ENCODE peak calls at places on chromosome 4, in five cellular contexts. B is H9, G is neuronal stem cell, D is IMR-90, K is H1. H is an unnamed sample.

GRCh38 chr4:56469489-56470210 is 2.2 kb downstream of the SRP72 start:
- DNase-seq in B (no peak), G (no peak), D (no peak), K (no peak), H (no peak)

GRCh38 chr4:41241919-41242318 is 14.8 kb upstream of the UCHL1 start:
- DNase-seq in B (no peak), G (no peak), D (no peak), K (no peak), H (no peak)

GRCh38 chr4:48360966-48361470 is 19.7 kb downstream of the SLAIN2 start:
- DNase-seq in B (no peak), G (no peak), D (no peak), K (no peak), H (no peak)

GRCh38 chr4:2263701-2264321 is 1.9 kb upstream of the MXD4 start:
- DNase-seq in B (no peak), G (no peak), D (no peak), K (no peak), H (no peak)

GRCh38 chr4:1969928-1970723 is 38.6 kb downstream of the NELFA start:
- DNase-seq in B (no peak), G (no peak), D (no peak), K (no peak), H (no peak)

GRCh38 chr4:107931775-107932321 is 499 bp downstream of the CYP2U1 start:
- DNase-seq in B (no peak), G (no peak), D (no peak), K (no peak), H (no peak)

GRCh38 chr4:62952366-62952765 is 1456.9 kb downstream of the TECRL start:
- DNase-seq in B (no peak), G (peak; percentile 44), D (no peak), K (no peak), H (no peak)

GRCh38 chr4:142331132-142331531 is 515.0 kb downstream of the INPP4B start:
- DNase-seq in B (no peak), G (no peak), D (no peak), K (no peak), H (no peak)

GRCh38 chr4:1803523-1804423 is 10.7 kb downstream of the FGFR3 start:
- DNase-seq in B (no peak), G (no peak), D (no peak), K (no peak), H (no peak)

GRCh38 chr4:42673084-42673429 is 16.2 kb upstream of the ATP8A1 start:
- DNase-seq in B (no peak), G (no peak), D (no peak), K (no peak), H (no peak)

GRCh38 chr4:32884198-32884597 is 2164.0 kb downstream of the PCDH7 start:
- DNase-seq in B (no peak), G (no peak), D (no peak), K (no peak), H (peak; percentile 1)

GRCh38 chr4:107734120-107734519 is 14.1 kb upstream of the PAPSS1 start:
- DNase-seq in B (peak; percentile 52), G (no peak), D (no peak), K (peak; percentile 51), H (peak; percentile 76)

GRCh38 chr4:86453044-86453501 is 93.2 kb upstream of the MAPK10 start:
- DNase-seq in B (no peak), G (no peak), D (peak; percentile 70), K (no peak), H (no peak)

DNA sequence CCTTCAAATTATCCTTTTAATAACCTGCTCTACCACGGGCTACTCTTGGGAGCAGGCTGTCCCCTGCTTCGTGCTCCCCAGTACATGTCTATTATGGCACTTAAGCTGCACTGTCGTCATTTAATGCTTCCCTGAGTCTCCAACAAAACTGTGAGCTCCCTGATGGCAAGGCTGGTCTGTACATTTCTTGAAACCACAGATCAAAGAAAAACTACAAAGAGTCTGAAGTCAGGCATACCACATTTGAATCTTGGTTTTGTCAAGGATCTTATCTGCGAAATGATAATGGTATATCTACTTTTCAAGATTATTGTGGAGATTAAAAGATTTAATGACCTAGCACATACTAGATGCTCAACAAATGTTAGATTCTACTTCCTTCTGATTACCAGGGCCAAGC is 45.7 kb downstream of the MAML3 start:
- DNase-seq in B (no peak), G (no peak), D (no peak), K (no peak), H (no peak)
- H3K18ac ChIP-seq in B (no peak overlapping the region), G (no peak overlapping the region), D (no peak overlapping the region), K (no peak overlapping the region), H (no peak overlapping the region)

GRCh38 chr4:128347930-128348660 is 60.5 kb upstream of the PGRMC2 start:
- DNase-seq in B (no peak), G (no peak), D (peak; percentile 51), K (no peak), H (no peak)

GRCh38 chr4:128350449-128351045 is 62.9 kb upstream of the PGRMC2 start:
- DNase-seq in B (peak; percentile 45), G (no peak), D (no peak), K (peak; percentile 56), H (no peak)

GRCh38 chr4:128347175-128347868 is 59.7 kb upstream of the PGRMC2 start:
- DNase-seq in B (no peak), G (no peak), D (peak; percentile 57), K (no peak), H (no peak)

GRCh38 chr4:128351502-128351901 is 63.9 kb upstream of the PGRMC2 start:
- DNase-seq in B (no peak), G (no peak), D (no peak), K (no peak), H (no peak)

DNA sequence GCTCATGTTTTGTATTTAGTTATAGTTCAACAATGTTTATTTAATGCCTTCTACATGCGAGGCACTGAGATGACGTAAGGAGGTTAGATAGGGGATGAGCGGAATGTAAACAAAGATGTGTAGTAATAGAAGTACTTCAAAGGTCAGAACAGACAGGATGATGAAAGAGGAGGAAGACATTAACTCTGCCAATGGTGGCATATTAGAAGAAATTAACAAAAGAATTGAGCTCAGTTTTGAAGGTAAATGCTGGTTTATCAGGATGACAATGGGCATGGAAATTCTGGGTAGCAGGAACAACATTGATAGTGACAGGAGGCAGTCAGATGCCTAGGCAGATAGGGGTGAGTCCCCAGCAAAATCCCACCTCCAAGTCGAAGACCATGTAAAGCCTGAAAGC is 62.3 kb upstream of the PGRMC2 start:
- DNase-seq in B (peak; percentile 39), G (no peak), D (peak; percentile 97), K (no peak), H (no peak)
- H2AK5ac ChIP-seq in B (no peak overlapping the region), G (no peak overlapping the region), D (peak overlapping the region; percentile 91), K (no peak overlapping the region), H (no peak overlapping the region)

GRCh38 chr4:121072836-121073362 is 564 bp upstream of the NDNF start:
- DNase-seq in B (peak; percentile 39), G (peak; percentile 47), D (no peak), K (no peak), H (peak; percentile 63)
- H2BK15ac ChIP-seq in B (no peak overlapping the region), G (peak overlapping the region; percentile 96), D (no peak overlapping the region), K (no peak overlapping the region), H (no peak overlapping the region)

GRCh38 chr4:16083217-16084191 is at the start of gene PROM1:
- DNase-seq in B (peak; percentile 83), G (peak; percentile 50), D (no peak), K (peak; percentile 76), H (peak; percentile 81)
- H3K18ac ChIP-seq in B (peak within 1 kb of the TSS; percentile 95), G (peak within 1 kb of the TSS; percentile 99), D (no peak within 1 kb of the TSS), K (peak within 1 kb of the TSS; percentile 98), H (peak within 1 kb of the TSS; percentile 54)

H was measured in mesendoderm.